ENCODE peak calls at places on chromosomes 4 and X, in four cellular contexts. A is fibroblast of lung, Z is GM23248, P is HCT116. R is an unnamed sample.

GRCh38 chr4:120874792-120875774 is 47.4 kb downstream of the PRDM5 start:
- DNase-seq in A (no peak), Z (peak; percentile 32), P (no peak), R (no peak)

GRCh38 chr4:1404573-1405248 is 1.5 kb downstream of the NKX1-1 start:
- DNase-seq in A (no peak), Z (no peak), P (no peak), R (no peak)

GRCh38 chrX:129606918-129607317 is 47.8 kb downstream of the APLN start:
- DNase-seq in A (peak; percentile 56), Z (peak; percentile 57), P (peak; percentile 23), R (peak; percentile 26)

GRCh38 chr4:65865489-65865888 is 195.2 kb upstream of the EPHA5 start:
- DNase-seq in A (no peak), Z (peak; percentile 31), P (no peak), R (no peak)

GRCh38 chr4:54368861-54369260 is 139.8 kb downstream of the PDGFRA start:
- DNase-seq in A (peak; percentile 24), Z (no peak), P (no peak), R (no peak)

GRCh38 chrX:136725446-136726104 is 55.2 kb downstream of the ARHGEF6 start:
- DNase-seq in A (peak; percentile 82), Z (peak; percentile 80), P (no peak), R (no peak)

GRCh38 chr4:5971077-5971447 is 47.2 kb downstream of the C4orf50 start:
- DNase-seq in A (no peak), Z (no peak), P (no peak), R (no peak)

GRCh38 chrX:101347859-101348451 is 587 bp downstream of the TIMM8A start:
- DNase-seq in A (peak; percentile 9), Z (peak; percentile 59), P (no peak), R (peak; percentile 31)

GRCh38 chr4:71441186-71442169 is 102.7 kb downstream of the SLC4A4 start:
- DNase-seq in A (no peak), Z (no peak), P (no peak), R (peak; percentile 35)

DNA sequence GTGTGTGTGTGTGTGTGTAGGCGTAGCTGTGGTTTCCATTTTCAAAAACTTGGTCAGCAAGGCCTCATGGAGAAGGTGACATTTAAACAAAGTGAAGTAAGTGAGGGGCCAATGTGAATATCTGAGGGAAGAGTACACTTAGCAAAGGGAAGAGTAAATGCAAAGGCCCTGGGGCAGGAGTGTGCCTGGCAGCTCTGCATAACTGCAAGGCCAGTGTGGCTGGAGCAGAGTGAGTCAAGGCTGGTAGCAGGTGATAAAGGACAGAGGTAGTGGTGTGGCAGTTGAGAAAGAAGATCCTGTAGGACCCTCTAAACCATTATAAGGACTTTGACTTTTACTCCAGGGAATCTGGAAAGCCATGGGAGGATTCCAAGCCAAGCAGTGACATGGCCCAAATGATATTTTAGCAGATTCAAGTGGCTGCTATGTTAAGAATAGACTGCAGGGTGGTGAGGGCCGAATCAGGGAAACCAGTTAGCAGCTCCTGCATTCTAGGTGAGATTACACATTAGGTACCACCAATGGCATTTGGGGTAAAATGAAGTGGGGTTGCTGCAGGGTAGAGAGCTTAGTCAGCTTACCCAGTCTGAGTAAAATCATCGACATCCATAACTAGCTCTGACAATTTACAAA is 5.9 kb upstream of the TBC1D1 start:
- DNase-seq in A (no peak), Z (no peak), P (no peak), R (no peak)
- H2AFZ ChIP-seq in A (no peak overlapping the region), Z (no peak overlapping the region), P (no peak overlapping the region), R (no peak overlapping the region)

DNA sequence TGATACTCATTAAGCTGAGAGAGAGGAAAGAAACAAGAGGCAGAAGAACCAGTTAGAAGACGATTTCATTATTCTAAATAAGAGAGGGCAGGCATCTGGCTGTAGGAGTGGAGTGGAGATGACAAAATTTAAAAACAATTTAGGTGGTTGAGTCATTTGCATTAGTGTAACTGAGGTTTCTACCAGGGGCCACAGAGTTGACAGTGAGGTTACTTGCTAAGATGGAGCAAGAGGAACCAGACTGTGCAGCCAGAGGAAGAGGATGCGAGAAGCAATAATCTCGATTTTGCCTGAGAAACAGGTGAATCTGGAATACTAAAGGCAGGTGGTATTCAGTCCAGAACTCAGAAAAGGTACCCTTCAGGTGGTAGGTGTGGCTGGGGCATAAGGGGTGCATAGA is 491.9 kb downstream of the MID1IP1 start:
- DNase-seq in A (no peak), Z (no peak), P (no peak), R (no peak)
- H2AFZ ChIP-seq in A (no peak overlapping the region), Z (no peak overlapping the region), P (no peak overlapping the region), R (no peak overlapping the region)

GRCh38 chr4:14783011-14783877 is 219.0 kb upstream of the CPEB2 start:
- DNase-seq in A (peak; percentile 20), Z (peak; percentile 39), P (no peak), R (no peak)
- H2AFZ ChIP-seq in A (no peak overlapping the region), Z (no peak overlapping the region), P (no peak overlapping the region), R (no peak overlapping the region)

GRCh38 chrX:12949205-12949926 is 25.5 kb upstream of the TMSB4X start:
- DNase-seq in A (no peak), Z (peak; percentile 52), P (no peak), R (peak; percentile 22)

GRCh38 chrX:12948495-12948894 is 26.4 kb upstream of the TMSB4X start:
- DNase-seq in A (no peak), Z (no peak), P (no peak), R (no peak)

GRCh38 chrX:12951590-12951965 is 23.3 kb upstream of the TMSB4X start:
- DNase-seq in A (no peak), Z (no peak), P (no peak), R (no peak)

GRCh38 chrX:12950851-12951589 is 23.9 kb upstream of the TMSB4X start:
- DNase-seq in A (no peak), Z (peak; percentile 3), P (no peak), R (no peak)

GRCh38 chrX:12949927-12950656 is 24.8 kb upstream of the TMSB4X start:
- DNase-seq in A (peak; percentile 92), Z (peak; percentile 90), P (no peak), R (peak; percentile 60)
- H2AFZ ChIP-seq in A (peak overlapping the region; percentile 17), Z (peak overlapping the region; percentile 71), P (no peak overlapping the region), R (peak overlapping the region; percentile 9)

DNA sequence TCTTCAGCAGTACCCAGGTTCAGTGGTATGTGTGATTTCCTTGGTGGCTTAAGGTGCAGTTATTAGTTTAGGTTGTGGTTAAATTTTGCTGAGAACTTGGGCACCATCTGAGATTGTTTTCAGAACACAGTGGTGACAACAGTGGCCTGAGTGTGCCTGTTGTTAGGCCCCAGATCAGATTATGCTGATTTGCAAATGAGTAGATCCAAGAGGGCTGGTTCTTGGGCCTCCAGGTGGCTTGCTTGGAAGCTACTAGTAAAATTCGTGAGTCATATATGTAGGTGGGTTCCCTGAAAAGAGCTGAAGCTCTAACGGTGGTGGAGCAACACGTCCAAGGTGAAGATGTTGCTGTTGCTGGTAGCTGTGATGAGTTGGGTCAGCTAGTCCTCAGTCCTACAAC is 2619.6 kb downstream of the PCDH7 start:
- DNase-seq in A (no peak), Z (no peak), P (no peak), R (no peak)
- H2AFZ ChIP-seq in A (no peak overlapping the region), Z (no peak overlapping the region), P (no peak overlapping the region), R (no peak overlapping the region)

GRCh38 chr4:123327346-123327745 is 69.2 kb upstream of the SPRY1 start:
- DNase-seq in A (no peak), Z (no peak), P (no peak), R (no peak)
- H2AFZ ChIP-seq in A (no peak overlapping the region), Z (no peak overlapping the region), P (no peak overlapping the region), R (no peak overlapping the region)